ENCODE peak calls at places on chromosomes 7 and 10, in seven cellular contexts. N is activated CD8-positive, alpha-beta memory T cell treated with anti-CD3 and anti-CD28 coated beads for 1 hour; D is GOT3; X is left ventricle myocardium inferior; V is nephron progenitor cell; W is cardiac septum; Z is iris pigment epithelial cell. A is an unnamed sample.

GRCh38 chr10:32139223-32140073 is 83.2 kb upstream of the KIF5B start:
- DNase-seq in N (no peak), D (peak), X (peak), V (peak), W (peak), Z (peak), A (peak)

GRCh38 chr7:121195010-121195409 is 133.8 kb upstream of the WNT16 start:
- DNase-seq in N (no peak), D (no peak), X (no peak), V (no peak), W (no peak), Z (no peak), A (no peak)

GRCh38 chr10:28663576-28664368 is 13.5 kb upstream of the BAMBI start:
- DNase-seq in N (peak), D (peak), X (peak), V (peak), W (peak), Z (peak), A (peak)

GRCh38 chr10:35191523-35191922 is 64.9 kb downstream of the CREM start:
- DNase-seq in N (no peak), D (no peak), X (no peak), V (no peak), W (no peak), Z (no peak), A (no peak)

GRCh38 chr10:90723416-90724068 is 134.3 kb downstream of the HTR7 start:
- DNase-seq in N (no peak), D (no peak), X (no peak), V (no peak), W (no peak), Z (no peak), A (no peak)

GRCh38 chr7:114468844-114469243 is 54.2 kb downstream of the FOXP2 start:
- DNase-seq in N (no peak), D (no peak), X (no peak), V (no peak), W (no peak), Z (no peak), A (no peak)

GRCh38 chr7:6489612-6490011 is 41.9 kb upstream of the DAGLB start:
- DNase-seq in N (no peak), D (no peak), X (no peak), V (no peak), W (no peak), Z (no peak), A (no peak)

GRCh38 chr7:140542226-140542625 is 62.9 kb upstream of the MKRN1 start:
- DNase-seq in N (no peak), D (no peak), X (peak), V (no peak), W (peak), Z (peak), A (no peak)

GRCh38 chr7:92956575-92956974 is 120.2 kb upstream of the CDK6 start:
- DNase-seq in N (no peak), D (no peak), X (no peak), V (no peak), W (no peak), Z (no peak), A (no peak)

GRCh38 chr10:102055647-102056419 is at the start of gene ARMH3:
- DNase-seq in N (peak), D (peak), X (peak), V (peak), W (peak), Z (peak), A (peak)

GRCh38 chr7:157561523-157561785 is 224.7 kb downstream of the DNAJB6 start:
- DNase-seq in N (no peak), D (no peak), X (no peak), V (no peak), W (no peak), Z (no peak), A (no peak)

GRCh38 chr10:100970076-100970913 is 991 bp downstream of the SEMA4G start:
- DNase-seq in N (no peak), D (no peak), X (no peak), V (peak), W (no peak), Z (no peak), A (no peak)

GRCh38 chr10:58647366-58647765 is 134.7 kb downstream of the BICC1 start:
- DNase-seq in N (no peak), D (no peak), X (no peak), V (no peak), W (no peak), Z (no peak), A (no peak)

GRCh38 chr10:113031147-113031546 is 81.1 kb downstream of the TCF7L2 start:
- DNase-seq in N (no peak), D (no peak), X (no peak), V (no peak), W (no peak), Z (no peak), A (no peak)

GRCh38 chr10:95273393-95274312 is 17.1 kb downstream of the PDLIM1 start:
- DNase-seq in N (no peak), D (no peak), X (no peak), V (no peak), W (no peak), Z (peak), A (peak)

GRCh38 chr7:132575336-132575986 is 809 bp downstream of the PLXNA4 start:
- DNase-seq in N (no peak), D (no peak), X (peak), V (peak), W (no peak), Z (peak), A (no peak)

GRCh38 chr10:90862908-90863514 is 5.2 kb upstream of the HTR7 start:
- DNase-seq in N (no peak), D (no peak), X (no peak), V (no peak), W (no peak), Z (peak), A (peak)

GRCh38 chr7:13240349-13240748 is 552.9 kb downstream of the ARL4A start:
- DNase-seq in N (no peak), D (no peak), X (no peak), V (no peak), W (no peak), Z (peak), A (peak)

GRCh38 chr7:69849268-69849667 is 251.0 kb downstream of the AUTS2 start:
- DNase-seq in N (no peak), D (no peak), X (no peak), V (no peak), W (no peak), Z (no peak), A (no peak)

GRCh38 chr7:55100962-55101327 is 82.1 kb downstream of the EGFR start:
- DNase-seq in N (no peak), D (no peak), X (peak), V (no peak), W (no peak), Z (no peak), A (no peak)

GRCh38 chr10:114308470-114309110 is 69.5 kb downstream of the VWA2 start:
- DNase-seq in N (no peak), D (no peak), X (no peak), V (no peak), W (peak), Z (no peak), A (no peak)

GRCh38 chr10:132257907-132258306 is 49.8 kb downstream of the STK32C start:
- DNase-seq in N (no peak), D (no peak), X (no peak), V (no peak), W (no peak), Z (no peak), A (no peak)

GRCh38 chr10:12351447-12351846 is 2.1 kb downstream of the CAMK1D start:
- DNase-seq in N (no peak), D (no peak), X (no peak), V (peak), W (no peak), Z (no peak), A (no peak)

GRCh38 chr7:99504281-99504602 is 220 bp upstream of the ZKSCAN5 start:
- DNase-seq in N (no peak), D (no peak), X (no peak), V (peak), W (no peak), Z (no peak), A (no peak)

GRCh38 chr7:74043523-74043951 is 15.6 kb downstream of the ELN start:
- DNase-seq in N (no peak), D (no peak), X (no peak), V (peak), W (no peak), Z (peak), A (no peak)

A was measured in SW 1271.